ENCODE peak calls at places on chromosomes 1 and 21, in five cellular contexts. C is DMS79 treated with DMSO at 0.1 percent for 48 hours; I is stimulated activated CD8-positive, alpha-beta memory T cell treated with anti-CD3 and anti-CD28 coated beads, Interleukin-7, amount 100 ng/mL, for 1 hour; F is MM.1S; T is ELF-1. V is an unnamed sample.

GRCh38 chr1:38292969-38293368 is 246.4 kb upstream of the POU3F1 start:
- DNase-seq in C (no peak), T (no peak), F (no peak), I (no peak), V (no peak)

GRCh38 chr1:6962956-6963915 is 178.0 kb downstream of the CAMTA1 start:
- DNase-seq in T (no peak), C (no peak), I (peak; percentile 9), F (peak; percentile 72), V (no peak)

GRCh38 chr1:2468041-2468472 is 8.0 kb upstream of the PLCH2 start:
- DNase-seq in T (peak; percentile 79), I (no peak), F (peak; percentile 22), C (no peak), V (no peak)

GRCh38 chr1:203274603-203275381 is 30.5 kb upstream of the BTG2 start:
- DNase-seq in T (no peak), F (no peak), I (no peak), C (no peak), V (no peak)

GRCh38 chr1:169670836-169671235 is 40.6 kb downstream of the SELL start:
- DNase-seq in T (no peak), I (no peak), C (no peak), F (no peak), V (no peak)

GRCh38 chr1:25543106-25543424 is 341 bp upstream of the LDLRAP1 start:
- DNase-seq in I (no peak), C (no peak), F (no peak), T (no peak), V (no peak)

GRCh38 chr1:184407816-184408510 is 21.1 kb downstream of the C1orf21 start:
- DNase-seq in C (no peak), I (no peak), F (peak; percentile 78), T (no peak), V (no peak)

GRCh38 chr1:57160594-57160993 is 194.8 kb upstream of the C8B start:
- DNase-seq in T (no peak), I (no peak), F (no peak), C (no peak), V (no peak)

GRCh38 chr21:42666023-42666747 is 12.8 kb downstream of the PDE9A start:
- DNase-seq in F (no peak), I (no peak), T (peak; percentile 77), C (no peak), V (no peak)

GRCh38 chr1:228226956-228227791 is 19.3 kb downstream of the OBSCN start:
- DNase-seq in F (no peak), I (no peak), T (no peak), C (no peak), V (no peak)

GRCh38 chr1:31381394-31382287 is 8.8 kb upstream of the FABP3 start:
- DNase-seq in F (no peak), I (no peak), C (no peak), T (no peak), V (no peak)

GRCh38 chr21:44528634-44528995 is 11.4 kb downstream of the KRTAP10-1 start:
- DNase-seq in I (no peak), T (no peak), F (no peak), C (no peak), V (no peak)

GRCh38 chr1:180731131-180731530 is 99.3 kb downstream of the XPR1 start:
- DNase-seq in I (no peak), F (no peak), T (no peak), C (no peak), V (no peak)

GRCh38 chr1:22507582-22507981 is 55.7 kb upstream of the EPHA8 start:
- DNase-seq in T (peak; percentile 59), F (no peak), C (peak; percentile 75), I (no peak), V (no peak)

GRCh38 chr1:29583727-29584126 is 347.4 kb downstream of the PTPRU start:
- DNase-seq in C (no peak), I (no peak), F (no peak), T (no peak), V (no peak)

GRCh38 chr21:39667353-39667891 is 54.7 kb downstream of the B3GALT5 start:
- DNase-seq in T (no peak), I (no peak), F (no peak), C (no peak), V (no peak)

V was measured in esophagus squamous epithelium.